ENCODE peak calls at places on chromosomes 4 and X, in ten cellular contexts. One of them, this sample, is unnamed.

GRCh38 chrX:68433155-68433980 is at the start of gene OPHN1:
- DNase-seq in CD8-positive, alpha-beta T cell: no peak
- DNase-seq in sigmoid colon: peak
- DNase-seq in heart right ventricle: peak
- DNase-seq in colonic mucosa: peak
- DNase-seq in neural progenitor cell: peak
- DNase-seq in Peyer's patch: no peak
- DNase-seq in MM.1S: no peak
- DNase-seq in AG10803: peak
- DNase-seq in astrocyte: peak
- DNase-seq in this sample: peak

GRCh38 chrX:721354-721753 is 90.8 kb downstream of the SHOX start:
- DNase-seq in sigmoid colon: peak
- DNase-seq in Peyer's patch: no peak
- DNase-seq in colonic mucosa: no peak
- DNase-seq in heart right ventricle: no peak
- DNase-seq in astrocyte: no peak
- DNase-seq in CD8-positive, alpha-beta T cell: no peak
- DNase-seq in AG10803: no peak
- DNase-seq in MM.1S: no peak
- DNase-seq in neural progenitor cell: no peak
- DNase-seq in this sample: no peak

GRCh38 chr4:16253127-16253960 is 27.1 kb upstream of the TAPT1 start:
- DNase-seq in sigmoid colon: no peak
- DNase-seq in colonic mucosa: no peak
- DNase-seq in Peyer's patch: no peak
- DNase-seq in AG10803: peak
- DNase-seq in CD8-positive, alpha-beta T cell: no peak
- DNase-seq in astrocyte: peak
- DNase-seq in MM.1S: no peak
- DNase-seq in neural progenitor cell: no peak
- DNase-seq in heart right ventricle: no peak
- DNase-seq in this sample: no peak

GRCh38 chr4:53861856-53862610 is 202.4 kb downstream of the CHIC2 start:
- DNase-seq in Peyer's patch: no peak
- DNase-seq in colonic mucosa: no peak
- DNase-seq in neural progenitor cell: no peak
- DNase-seq in sigmoid colon: peak
- DNase-seq in heart right ventricle: peak
- DNase-seq in MM.1S: no peak
- DNase-seq in CD8-positive, alpha-beta T cell: no peak
- DNase-seq in astrocyte: peak
- DNase-seq in AG10803: peak
- DNase-seq in this sample: no peak

GRCh38 chrX:56728321-56728720 is 722 bp upstream of the NBDY start:
- DNase-seq in heart right ventricle: no peak
- DNase-seq in AG10803: no peak
- DNase-seq in astrocyte: no peak
- DNase-seq in neural progenitor cell: no peak
- DNase-seq in sigmoid colon: no peak
- DNase-seq in MM.1S: peak
- DNase-seq in CD8-positive, alpha-beta T cell: no peak
- DNase-seq in Peyer's patch: no peak
- DNase-seq in colonic mucosa: no peak
- DNase-seq in this sample: no peak

GRCh38 chrX:123818243-123818642 is 41.6 kb upstream of the XIAP start:
- DNase-seq in sigmoid colon: no peak
- DNase-seq in AG10803: peak
- DNase-seq in Peyer's patch: no peak
- DNase-seq in MM.1S: no peak
- DNase-seq in heart right ventricle: no peak
- DNase-seq in neural progenitor cell: no peak
- DNase-seq in colonic mucosa: no peak
- DNase-seq in CD8-positive, alpha-beta T cell: no peak
- DNase-seq in astrocyte: peak
- DNase-seq in this sample: no peak

GRCh38 chrX:31232506-31232905 is 160.7 kb upstream of the FTHL17 start:
- DNase-seq in neural progenitor cell: peak
- DNase-seq in colonic mucosa: no peak
- DNase-seq in CD8-positive, alpha-beta T cell: no peak
- DNase-seq in AG10803: no peak
- DNase-seq in MM.1S: no peak
- DNase-seq in sigmoid colon: no peak
- DNase-seq in heart right ventricle: no peak
- DNase-seq in astrocyte: no peak
- DNase-seq in Peyer's patch: no peak
- DNase-seq in this sample: no peak

GRCh38 chr4:184347251-184348239 is 126.8 kb downstream of the IRF2 start:
- DNase-seq in sigmoid colon: peak
- DNase-seq in CD8-positive, alpha-beta T cell: no peak
- DNase-seq in astrocyte: peak
- DNase-seq in MM.1S: peak
- DNase-seq in AG10803: peak
- DNase-seq in colonic mucosa: peak
- DNase-seq in Peyer's patch: peak
- DNase-seq in heart right ventricle: peak
- DNase-seq in neural progenitor cell: peak
- DNase-seq in this sample: no peak

GRCh38 chr4:113901994-113902787 is 77.3 kb downstream of the ARSJ start:
- DNase-seq in heart right ventricle: no peak
- DNase-seq in MM.1S: no peak
- DNase-seq in astrocyte: no peak
- DNase-seq in CD8-positive, alpha-beta T cell: peak
- DNase-seq in colonic mucosa: peak
- DNase-seq in Peyer's patch: peak
- DNase-seq in AG10803: no peak
- DNase-seq in neural progenitor cell: no peak
- DNase-seq in sigmoid colon: no peak
- DNase-seq in this sample: peak

GRCh38 chrX:20217279-20217678 is 49.4 kb downstream of the RPS6KA3 start:
- DNase-seq in Peyer's patch: no peak
- DNase-seq in CD8-positive, alpha-beta T cell: no peak
- DNase-seq in sigmoid colon: no peak
- DNase-seq in MM.1S: no peak
- DNase-seq in colonic mucosa: no peak
- DNase-seq in AG10803: peak
- DNase-seq in heart right ventricle: no peak
- DNase-seq in neural progenitor cell: no peak
- DNase-seq in astrocyte: peak
- DNase-seq in this sample: peak

GRCh38 chr4:67035986-67036385 is 509.3 kb downstream of the CENPC start:
- DNase-seq in heart right ventricle: no peak
- DNase-seq in MM.1S: no peak
- DNase-seq in CD8-positive, alpha-beta T cell: no peak
- DNase-seq in astrocyte: peak
- DNase-seq in AG10803: no peak
- DNase-seq in colonic mucosa: no peak
- DNase-seq in Peyer's patch: no peak
- DNase-seq in sigmoid colon: no peak
- DNase-seq in neural progenitor cell: no peak
- DNase-seq in this sample: no peak

GRCh38 chr4:25065901-25066610 is 35.3 kb upstream of the LGI2 start:
- DNase-seq in neural progenitor cell: no peak
- DNase-seq in colonic mucosa: no peak
- DNase-seq in Peyer's patch: no peak
- DNase-seq in sigmoid colon: no peak
- DNase-seq in AG10803: no peak
- DNase-seq in heart right ventricle: no peak
- DNase-seq in CD8-positive, alpha-beta T cell: no peak
- DNase-seq in astrocyte: no peak
- DNase-seq in MM.1S: no peak
- DNase-seq in this sample: no peak

GRCh38 chr4:169377367-169377766 is 106.6 kb upstream of the SH3RF1 start:
- DNase-seq in sigmoid colon: no peak
- DNase-seq in heart right ventricle: no peak
- DNase-seq in CD8-positive, alpha-beta T cell: no peak
- DNase-seq in MM.1S: no peak
- DNase-seq in astrocyte: no peak
- DNase-seq in AG10803: no peak
- DNase-seq in Peyer's patch: no peak
- DNase-seq in colonic mucosa: no peak
- DNase-seq in neural progenitor cell: no peak
- DNase-seq in this sample: no peak

GRCh38 chr4:1172971-1173757 is 781 bp upstream of the SPON2 start:
- DNase-seq in heart right ventricle: no peak
- DNase-seq in AG10803: peak
- DNase-seq in neural progenitor cell: peak
- DNase-seq in colonic mucosa: peak
- DNase-seq in astrocyte: no peak
- DNase-seq in Peyer's patch: no peak
- DNase-seq in CD8-positive, alpha-beta T cell: no peak
- DNase-seq in MM.1S: no peak
- DNase-seq in sigmoid colon: peak
- DNase-seq in this sample: no peak
- H3K4me3 ChIP-seq in heart right ventricle: no peak
- H3K4me3 ChIP-seq in AG10803: peak
- H3K4me3 ChIP-seq in neural progenitor cell: no peak
- H3K4me3 ChIP-seq in colonic mucosa: no peak
- H3K4me3 ChIP-seq in astrocyte: no peak
- H3K4me3 ChIP-seq in Peyer's patch: peak
- H3K4me3 ChIP-seq in CD8-positive, alpha-beta T cell: no peak
- H3K4me3 ChIP-seq in MM.1S: no peak
- H3K4me3 ChIP-seq in sigmoid colon: peak
- H3K4me3 ChIP-seq in this sample: peak

GRCh38 chrX:38009641-38010040 is 3.3 kb downstream of the SYTL5 start:
- DNase-seq in neural progenitor cell: no peak
- DNase-seq in heart right ventricle: no peak
- DNase-seq in sigmoid colon: no peak
- DNase-seq in astrocyte: no peak
- DNase-seq in Peyer's patch: no peak
- DNase-seq in MM.1S: no peak
- DNase-seq in CD8-positive, alpha-beta T cell: no peak
- DNase-seq in colonic mucosa: no peak
- DNase-seq in AG10803: no peak
- DNase-seq in this sample: no peak

GRCh38 chrX:38006283-38006682 is at the start of gene SYTL5:
- DNase-seq in MM.1S: no peak
- DNase-seq in astrocyte: peak
- DNase-seq in colonic mucosa: no peak
- DNase-seq in Peyer's patch: no peak
- DNase-seq in AG10803: no peak
- DNase-seq in neural progenitor cell: no peak
- DNase-seq in heart right ventricle: no peak
- DNase-seq in CD8-positive, alpha-beta T cell: no peak
- DNase-seq in sigmoid colon: no peak
- DNase-seq in this sample: peak

GRCh38 chrX:38004046-38004445 is 2.3 kb upstream of the SYTL5 start:
- DNase-seq in sigmoid colon: no peak
- DNase-seq in AG10803: no peak
- DNase-seq in neural progenitor cell: no peak
- DNase-seq in colonic mucosa: no peak
- DNase-seq in MM.1S: no peak
- DNase-seq in heart right ventricle: no peak
- DNase-seq in astrocyte: no peak
- DNase-seq in Peyer's patch: no peak
- DNase-seq in CD8-positive, alpha-beta T cell: no peak
- DNase-seq in this sample: no peak

GRCh38 chrX:38008658-38009057 is 2.3 kb downstream of the SYTL5 start:
- DNase-seq in astrocyte: no peak
- DNase-seq in colonic mucosa: no peak
- DNase-seq in CD8-positive, alpha-beta T cell: no peak
- DNase-seq in Peyer's patch: no peak
- DNase-seq in sigmoid colon: no peak
- DNase-seq in MM.1S: no peak
- DNase-seq in AG10803: no peak
- DNase-seq in neural progenitor cell: no peak
- DNase-seq in heart right ventricle: no peak
- DNase-seq in this sample: peak

GRCh38 chrX:38006778-38007177 is 425 bp downstream of the SYTL5 start:
- DNase-seq in colonic mucosa: no peak
- DNase-seq in AG10803: no peak
- DNase-seq in heart right ventricle: no peak
- DNase-seq in sigmoid colon: no peak
- DNase-seq in Peyer's patch: no peak
- DNase-seq in astrocyte: no peak
- DNase-seq in CD8-positive, alpha-beta T cell: no peak
- DNase-seq in neural progenitor cell: no peak
- DNase-seq in MM.1S: no peak
- DNase-seq in this sample: no peak
- TF ChIP-seq CTCF in colonic mucosa: no peak
- TF ChIP-seq CTCF in AG10803: no peak
- TF ChIP-seq CTCF in heart right ventricle: no peak
- TF ChIP-seq CTCF in sigmoid colon: no peak
- TF ChIP-seq CTCF in Peyer's patch: no peak
- TF ChIP-seq CTCF in astrocyte: no peak
- TF ChIP-seq CTCF in CD8-positive, alpha-beta T cell: no peak
- TF ChIP-seq CTCF in neural progenitor cell: no peak
- TF ChIP-seq CTCF in MM.1S: no peak
- TF ChIP-seq CTCF in this sample: no peak

GRCh38 chr4:138790993-138791392 is 224.6 kb upstream of the NOCT start:
- DNase-seq in sigmoid colon: no peak
- DNase-seq in CD8-positive, alpha-beta T cell: no peak
- DNase-seq in MM.1S: no peak
- DNase-seq in astrocyte: no peak
- DNase-seq in neural progenitor cell: no peak
- DNase-seq in heart right ventricle: no peak
- DNase-seq in Peyer's patch: no peak
- DNase-seq in AG10803: no peak
- DNase-seq in colonic mucosa: no peak
- DNase-seq in this sample: no peak
- H3K4me3 ChIP-seq in sigmoid colon: no peak
- H3K4me3 ChIP-seq in CD8-positive, alpha-beta T cell: no peak
- H3K4me3 ChIP-seq in MM.1S: no peak
- H3K4me3 ChIP-seq in astrocyte: no peak
- H3K4me3 ChIP-seq in neural progenitor cell: no peak
- H3K4me3 ChIP-seq in heart right ventricle: no peak
- H3K4me3 ChIP-seq in Peyer's patch: no peak
- H3K4me3 ChIP-seq in AG10803: no peak
- H3K4me3 ChIP-seq in colonic mucosa: no peak
- H3K4me3 ChIP-seq in this sample: no peak

DNA sequence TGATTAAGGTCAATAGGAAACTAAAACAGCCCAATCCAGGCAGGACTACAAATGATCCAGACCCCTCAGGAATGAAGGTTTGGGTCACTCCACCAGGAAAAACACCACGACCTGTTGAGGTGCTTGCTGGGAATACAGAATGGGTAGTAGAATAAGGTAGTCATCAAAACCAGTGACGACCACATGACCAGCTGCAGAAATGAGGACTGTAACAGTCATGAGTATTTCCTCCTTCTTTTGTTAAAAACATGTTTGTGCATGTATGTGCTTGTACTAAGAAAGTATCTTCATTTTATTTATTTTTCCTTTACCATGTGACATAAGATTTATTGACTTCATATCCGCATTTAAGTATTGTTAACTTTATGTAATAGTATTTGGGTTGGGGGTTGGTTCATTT is 603.5 kb upstream of the NR3C2 start:
- DNase-seq in colonic mucosa: no peak
- DNase-seq in neural progenitor cell: no peak
- DNase-seq in MM.1S: no peak
- DNase-seq in Peyer's patch: no peak
- DNase-seq in astrocyte: no peak
- DNase-seq in CD8-positive, alpha-beta T cell: no peak
- DNase-seq in sigmoid colon: no peak
- DNase-seq in AG10803: no peak
- DNase-seq in heart right ventricle: no peak
- DNase-seq in this sample: no peak
- TF ChIP-seq CTCF in colonic mucosa: no peak
- TF ChIP-seq CTCF in neural progenitor cell: no peak
- TF ChIP-seq CTCF in MM.1S: no peak
- TF ChIP-seq CTCF in Peyer's patch: no peak
- TF ChIP-seq CTCF in astrocyte: no peak
- TF ChIP-seq CTCF in CD8-positive, alpha-beta T cell: no peak
- TF ChIP-seq CTCF in sigmoid colon: no peak
- TF ChIP-seq CTCF in AG10803: no peak
- TF ChIP-seq CTCF in heart right ventricle: no peak
- TF ChIP-seq CTCF in this sample: no peak

This sample was measured in LNCaP clone FGC.